ENCODE peak calls at places on chromosomes 6 and 20, in six cellular contexts. R, A, N, Z, F and P are unnamed samples.
A peak's percentile ranks its signal among the peaks of the same experiment; 100 is the strongest.

GRCh38 chr6:3458706-3459421 is 2.0 kb upstream of the SLC22A23 start:
- DNase-seq in N (no peak), R (no peak), A (peak; percentile 85), Z (no peak), F (no peak), P (no peak)

GRCh38 chr20:61370841-61371303 is 118.8 kb downstream of the CDH4 start:
- DNase-seq in R (no peak), Z (no peak), F (no peak), N (no peak), A (peak; percentile 86), P (no peak)

GRCh38 chr6:7542878-7543394 is 1.5 kb downstream of the DSP start:
- DNase-seq in A (no peak), R (no peak), Z (no peak), N (no peak), F (peak; percentile 20), P (peak; percentile 88)

GRCh38 chr6:111282564-111282963 is 195.3 kb downstream of the SLC16A10 start:
- DNase-seq in R (no peak), Z (no peak), F (no peak), A (no peak), N (no peak), P (no peak)

GRCh38 chr20:30502670-30503069 is 754.8 kb upstream of the DEFB115 start:
- DNase-seq in Z (no peak), N (no peak), F (no peak), A (no peak), R (no peak), P (no peak)

GRCh38 chr6:39075010-39075738 is 26.6 kb downstream of the GLP1R start:
- DNase-seq in Z (no peak), F (no peak), R (no peak), N (no peak), A (peak; percentile 33), P (no peak)

GRCh38 chr6:159062564-159062945 is 17.8 kb upstream of the TAGAP start:
- DNase-seq in R (no peak), N (no peak), A (no peak), Z (no peak), F (no peak), P (no peak)

GRCh38 chr20:22770240-22770800 is 185.9 kb upstream of the FOXA2 start:
- DNase-seq in A (no peak), F (no peak), R (no peak), N (no peak), Z (no peak), P (no peak)

GRCh38 chr20:59673288-59673997 is 69.1 kb downstream of the PHACTR3 start:
- DNase-seq in R (no peak), F (no peak), N (no peak), A (peak; percentile 70), Z (no peak), P (no peak)

GRCh38 chr6:116444092-116444491 is 17.1 kb upstream of the CALHM6 start:
- DNase-seq in N (peak; percentile 17), Z (no peak), R (no peak), A (no peak), F (peak; percentile 30), P (peak; percentile 27)

GRCh38 chr6:241331-241865 is 50.9 kb upstream of the DUSP22 start:
- DNase-seq in R (no peak), F (no peak), N (no peak), Z (no peak), A (no peak), P (no peak)

GRCh38 chr6:36216559-36216958 is 20.0 kb downstream of the BRPF3 start:
- DNase-seq in N (no peak), F (no peak), A (no peak), Z (no peak), R (no peak), P (peak; percentile 21)

GRCh38 chr20:18973499-18974173 is 160.1 kb downstream of the SCP2D1 start:
- DNase-seq in A (no peak), Z (no peak), F (no peak), R (no peak), N (no peak), P (peak; percentile 21)

GRCh38 chr6:32087574-32088486 is 21.3 kb downstream of the TNXB start:
- DNase-seq in A (peak; percentile 91), R (peak; percentile 48), F (peak; percentile 67), N (no peak), Z (no peak), P (peak; percentile 34)

GRCh38 chr20:19858972-19859371 is 100.9 kb downstream of the RIN2 start:
- DNase-seq in F (no peak), Z (no peak), N (no peak), A (no peak), R (no peak), P (no peak)

GRCh38 chr6:109184638-109185037 is 89.3 kb downstream of the CEP57L1 start:
- DNase-seq in F (no peak), A (no peak), Z (no peak), N (no peak), R (no peak), P (no peak)

GRCh38 chr20:35040090-35040489 is 52.5 kb downstream of the TRPC4AP start:
- DNase-seq in Z (no peak), A (peak; percentile 56), F (no peak), R (no peak), N (no peak), P (no peak)

GRCh38 chr20:60559462-60559861 is 601.2 kb downstream of the CDH26 start:
- DNase-seq in N (no peak), A (no peak), Z (peak; percentile 9), F (no peak), R (no peak), P (no peak)

GRCh38 chr20:37749620-37750403 is 56.0 kb downstream of the CTNNBL1 start:
- DNase-seq in F (no peak), N (peak; percentile 85), R (no peak), Z (no peak), A (peak; percentile 88), P (no peak)

GRCh38 chr20:22562620-22563019 is 21.8 kb downstream of the FOXA2 start:
- DNase-seq in F (no peak), R (no peak), A (no peak), Z (no peak), N (no peak), P (no peak)

GRCh38 chr6:167532410-167533294 is 207.8 kb downstream of the TTLL2 start:
- DNase-seq in R (no peak), Z (peak; percentile 78), N (no peak), A (no peak), F (no peak), P (no peak)

GRCh38 chr6:161396539-161396938 is 122.7 kb upstream of the AGPAT4 start:
- DNase-seq in N (no peak), Z (no peak), A (no peak), F (no peak), R (no peak), P (no peak)

GRCh38 chr6:6319947-6320811 is at the start of gene F13A1:
- DNase-seq in Z (no peak), R (no peak), F (no peak), N (no peak), A (peak; percentile 89), P (no peak)